ENCODE peak calls at places on chromosomes 12 and 14, in nine cellular contexts. One of them, this sample, is unnamed.

GRCh38 chr14:53355581-53356112 is 202.5 kb upstream of the DDHD1 start:
- DNase-seq in HCT116: peak
- DNase-seq in suprapubic skin: no peak
- DNase-seq in SK-N-SH: no peak
- DNase-seq in stomach: no peak
- DNase-seq in K562: no peak
- DNase-seq in spleen: no peak
- DNase-seq in GM12878: no peak
- DNase-seq in GM23338: peak
- DNase-seq in this sample: no peak

GRCh38 chr12:117582135-117582784 is 220.8 kb upstream of the NOS1 start:
- DNase-seq in suprapubic skin: no peak
- DNase-seq in HCT116: no peak
- DNase-seq in SK-N-SH: no peak
- DNase-seq in K562: no peak
- DNase-seq in GM23338: no peak
- DNase-seq in GM12878: no peak
- DNase-seq in spleen: no peak
- DNase-seq in stomach: no peak
- DNase-seq in this sample: no peak

GRCh38 chr12:124053855-124054254 is 80.8 kb downstream of the ZNF664 start:
- DNase-seq in stomach: peak
- DNase-seq in K562: no peak
- DNase-seq in suprapubic skin: no peak
- DNase-seq in spleen: no peak
- DNase-seq in SK-N-SH: peak
- DNase-seq in HCT116: peak
- DNase-seq in GM23338: peak
- DNase-seq in GM12878: no peak
- DNase-seq in this sample: no peak

GRCh38 chr12:119229837-119230236 is 51.1 kb downstream of the HSPB8 start:
- DNase-seq in K562: peak
- DNase-seq in HCT116: peak
- DNase-seq in GM12878: no peak
- DNase-seq in suprapubic skin: no peak
- DNase-seq in GM23338: peak
- DNase-seq in SK-N-SH: peak
- DNase-seq in spleen: no peak
- DNase-seq in stomach: no peak
- DNase-seq in this sample: no peak

GRCh38 chr14:57533214-57533613 is 39.6 kb upstream of the CCDC198 start:
- DNase-seq in GM12878: peak
- DNase-seq in suprapubic skin: no peak
- DNase-seq in SK-N-SH: no peak
- DNase-seq in spleen: no peak
- DNase-seq in GM23338: peak
- DNase-seq in K562: peak
- DNase-seq in stomach: no peak
- DNase-seq in HCT116: peak
- DNase-seq in this sample: no peak

GRCh38 chr14:64434528-64434927 is 30.8 kb upstream of the AKAP5 start:
- DNase-seq in GM23338: no peak
- DNase-seq in K562: no peak
- DNase-seq in stomach: no peak
- DNase-seq in SK-N-SH: no peak
- DNase-seq in GM12878: no peak
- DNase-seq in HCT116: no peak
- DNase-seq in spleen: no peak
- DNase-seq in suprapubic skin: no peak
- DNase-seq in this sample: no peak

GRCh38 chr14:104656014-104656714 is 33.3 kb upstream of the INF2 start:
- DNase-seq in GM12878: no peak
- DNase-seq in K562: no peak
- DNase-seq in HCT116: no peak
- DNase-seq in stomach: no peak
- DNase-seq in spleen: peak
- DNase-seq in SK-N-SH: peak
- DNase-seq in GM23338: no peak
- DNase-seq in suprapubic skin: no peak
- DNase-seq in this sample: no peak

GRCh38 chr14:89598548-89599186 is 181.6 kb upstream of the FOXN3 start:
- DNase-seq in spleen: no peak
- DNase-seq in HCT116: peak
- DNase-seq in K562: no peak
- DNase-seq in GM12878: no peak
- DNase-seq in GM23338: no peak
- DNase-seq in stomach: no peak
- DNase-seq in suprapubic skin: no peak
- DNase-seq in SK-N-SH: no peak
- DNase-seq in this sample: no peak

GRCh38 chr12:49547090-49547690 is 8.4 kb downstream of the KCNH3 start:
- DNase-seq in spleen: no peak
- DNase-seq in HCT116: no peak
- DNase-seq in suprapubic skin: no peak
- DNase-seq in stomach: no peak
- DNase-seq in SK-N-SH: peak
- DNase-seq in K562: no peak
- DNase-seq in GM12878: no peak
- DNase-seq in GM23338: no peak
- DNase-seq in this sample: no peak

DNA sequence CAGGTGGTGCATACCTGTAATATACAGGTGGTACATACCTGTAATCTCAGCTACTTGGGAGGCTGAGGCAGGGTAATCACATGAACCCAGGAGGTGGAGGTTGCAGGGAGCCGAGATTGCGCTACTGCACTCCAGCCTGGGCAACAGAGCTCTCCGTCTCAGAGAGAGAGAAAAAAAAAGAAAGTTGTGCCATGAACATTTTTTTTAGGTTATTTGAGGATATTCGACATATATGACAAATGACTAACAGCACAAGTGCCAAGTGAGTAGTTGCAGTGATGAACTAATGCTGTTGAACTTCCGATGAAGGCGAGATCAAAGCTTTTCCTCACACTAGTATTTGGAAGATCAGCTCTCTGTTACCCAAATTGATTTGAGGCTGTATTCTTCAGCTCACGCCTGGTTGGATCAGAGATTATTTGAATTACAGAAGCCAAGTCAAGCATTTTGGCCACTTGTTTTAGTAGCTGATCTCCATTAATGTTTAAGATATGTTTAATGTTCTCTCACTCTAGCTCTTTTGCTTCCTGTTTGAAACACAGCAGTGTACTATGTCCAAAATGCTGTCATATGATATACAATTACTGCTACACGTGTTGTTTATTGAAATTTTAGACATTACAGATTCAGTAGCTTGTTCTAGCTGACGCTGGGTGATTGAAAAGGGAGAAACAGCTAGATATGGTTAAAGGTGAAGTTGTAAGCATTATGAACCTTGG is 43.4 kb downstream of the WDR20 start:
- DNase-seq in stomach: no peak
- DNase-seq in SK-N-SH: no peak
- DNase-seq in GM23338: no peak
- DNase-seq in spleen: no peak
- DNase-seq in suprapubic skin: no peak
- DNase-seq in GM12878: no peak
- DNase-seq in K562: no peak
- DNase-seq in HCT116: no peak
- DNase-seq in this sample: no peak
- H3K27ac ChIP-seq in stomach: no peak
- H3K27ac ChIP-seq in SK-N-SH: no peak
- H3K27ac ChIP-seq in GM23338: no peak
- H3K27ac ChIP-seq in spleen: no peak
- H3K27ac ChIP-seq in suprapubic skin: no peak
- H3K27ac ChIP-seq in GM12878: no peak
- H3K27ac ChIP-seq in K562: no peak
- H3K27ac ChIP-seq in HCT116: no peak
- H3K27ac ChIP-seq in this sample: no peak

GRCh38 chr12:127820846-127821245 is 446.1 kb upstream of the TMEM132C start:
- DNase-seq in suprapubic skin: no peak
- DNase-seq in HCT116: no peak
- DNase-seq in SK-N-SH: no peak
- DNase-seq in GM23338: no peak
- DNase-seq in K562: no peak
- DNase-seq in stomach: no peak
- DNase-seq in GM12878: no peak
- DNase-seq in spleen: no peak
- DNase-seq in this sample: peak

GRCh38 chr12:127823801-127824200 is 443.2 kb upstream of the TMEM132C start:
- DNase-seq in HCT116: no peak
- DNase-seq in K562: no peak
- DNase-seq in stomach: no peak
- DNase-seq in spleen: no peak
- DNase-seq in GM12878: no peak
- DNase-seq in suprapubic skin: no peak
- DNase-seq in GM23338: no peak
- DNase-seq in SK-N-SH: no peak
- DNase-seq in this sample: peak

GRCh38 chr12:127819066-127819465 is 447.9 kb upstream of the TMEM132C start:
- DNase-seq in suprapubic skin: no peak
- DNase-seq in SK-N-SH: no peak
- DNase-seq in GM12878: no peak
- DNase-seq in K562: no peak
- DNase-seq in spleen: no peak
- DNase-seq in HCT116: no peak
- DNase-seq in stomach: no peak
- DNase-seq in GM23338: no peak
- DNase-seq in this sample: no peak

GRCh38 chr12:127822743-127823433 is 444.1 kb upstream of the TMEM132C start:
- DNase-seq in SK-N-SH: no peak
- DNase-seq in GM23338: no peak
- DNase-seq in HCT116: no peak
- DNase-seq in GM12878: no peak
- DNase-seq in stomach: no peak
- DNase-seq in spleen: no peak
- DNase-seq in K562: no peak
- DNase-seq in suprapubic skin: no peak
- DNase-seq in this sample: peak
- TF ChIP-seq POLR2AphosphoS5 in SK-N-SH: no peak
- TF ChIP-seq POLR2AphosphoS5 in GM23338: no peak
- TF ChIP-seq POLR2AphosphoS5 in HCT116: no peak
- TF ChIP-seq POLR2AphosphoS5 in GM12878: no peak
- TF ChIP-seq POLR2AphosphoS5 in stomach: no peak
- TF ChIP-seq POLR2AphosphoS5 in spleen: no peak
- TF ChIP-seq POLR2AphosphoS5 in K562: no peak
- TF ChIP-seq POLR2AphosphoS5 in suprapubic skin: no peak
- TF ChIP-seq POLR2AphosphoS5 in this sample: no peak

GRCh38 chr12:106020736-106021135 is 118.0 kb downstream of the NUAK1 start:
- DNase-seq in suprapubic skin: no peak
- DNase-seq in GM12878: no peak
- DNase-seq in K562: no peak
- DNase-seq in HCT116: no peak
- DNase-seq in SK-N-SH: no peak
- DNase-seq in GM23338: no peak
- DNase-seq in stomach: no peak
- DNase-seq in spleen: no peak
- DNase-seq in this sample: no peak

GRCh38 chr12:106023034-106023433 is 115.7 kb downstream of the NUAK1 start:
- DNase-seq in stomach: no peak
- DNase-seq in GM12878: no peak
- DNase-seq in suprapubic skin: no peak
- DNase-seq in K562: no peak
- DNase-seq in spleen: no peak
- DNase-seq in GM23338: no peak
- DNase-seq in SK-N-SH: no peak
- DNase-seq in HCT116: no peak
- DNase-seq in this sample: no peak

GRCh38 chr12:106021516-106021915 is 117.2 kb downstream of the NUAK1 start:
- DNase-seq in HCT116: no peak
- DNase-seq in GM23338: no peak
- DNase-seq in SK-N-SH: no peak
- DNase-seq in stomach: no peak
- DNase-seq in suprapubic skin: no peak
- DNase-seq in GM12878: no peak
- DNase-seq in K562: no peak
- DNase-seq in spleen: no peak
- DNase-seq in this sample: no peak

GRCh38 chr12:106025129-106025528 is 113.6 kb downstream of the NUAK1 start:
- DNase-seq in GM12878: no peak
- DNase-seq in GM23338: no peak
- DNase-seq in spleen: no peak
- DNase-seq in K562: no peak
- DNase-seq in stomach: no peak
- DNase-seq in suprapubic skin: no peak
- DNase-seq in HCT116: no peak
- DNase-seq in SK-N-SH: no peak
- DNase-seq in this sample: peak

DNA sequence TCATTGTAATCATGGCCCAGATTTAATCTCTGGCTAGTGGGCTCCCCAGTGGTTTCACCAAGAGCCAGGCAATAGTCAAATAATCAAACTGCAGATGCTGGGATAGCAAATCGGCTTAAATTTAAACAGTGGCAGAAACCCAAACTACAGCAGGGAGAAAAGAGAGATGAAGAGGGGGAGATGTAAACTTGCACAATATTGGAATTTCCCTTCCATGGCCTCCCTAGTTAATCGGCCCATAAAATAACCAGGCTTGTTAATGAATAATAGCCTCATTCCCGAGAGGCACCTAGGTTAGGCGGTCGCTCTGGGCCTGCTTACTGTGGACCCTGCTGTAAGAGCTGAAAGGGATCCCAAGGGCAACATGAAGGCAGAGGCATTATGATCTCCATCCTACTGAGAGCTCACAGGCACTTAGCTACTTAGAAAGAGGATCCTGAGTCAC is 116.2 kb downstream of the NUAK1 start:
- DNase-seq in K562: no peak
- DNase-seq in suprapubic skin: no peak
- DNase-seq in stomach: no peak
- DNase-seq in HCT116: no peak
- DNase-seq in SK-N-SH: no peak
- DNase-seq in GM12878: no peak
- DNase-seq in spleen: no peak
- DNase-seq in GM23338: no peak
- DNase-seq in this sample: no peak
- H3K27ac ChIP-seq in K562: no peak
- H3K27ac ChIP-seq in suprapubic skin: no peak
- H3K27ac ChIP-seq in stomach: no peak
- H3K27ac ChIP-seq in HCT116: no peak
- H3K27ac ChIP-seq in SK-N-SH: no peak
- H3K27ac ChIP-seq in GM12878: no peak
- H3K27ac ChIP-seq in spleen: no peak
- H3K27ac ChIP-seq in GM23338: no peak
- H3K27ac ChIP-seq in this sample: no peak

GRCh38 chr14:67963545-67963944 is 144.0 kb downstream of the RAD51B start:
- DNase-seq in spleen: no peak
- DNase-seq in HCT116: no peak
- DNase-seq in GM23338: no peak
- DNase-seq in SK-N-SH: no peak
- DNase-seq in stomach: no peak
- DNase-seq in K562: no peak
- DNase-seq in GM12878: no peak
- DNase-seq in suprapubic skin: no peak
- DNase-seq in this sample: no peak
- TF ChIP-seq POLR2AphosphoS5 in spleen: no peak
- TF ChIP-seq POLR2AphosphoS5 in HCT116: no peak
- TF ChIP-seq POLR2AphosphoS5 in GM23338: no peak
- TF ChIP-seq POLR2AphosphoS5 in SK-N-SH: no peak
- TF ChIP-seq POLR2AphosphoS5 in stomach: no peak
- TF ChIP-seq POLR2AphosphoS5 in K562: no peak
- TF ChIP-seq POLR2AphosphoS5 in GM12878: no peak
- TF ChIP-seq POLR2AphosphoS5 in suprapubic skin: no peak
- TF ChIP-seq POLR2AphosphoS5 in this sample: no peak